ENCODE peak calls at places on chromosomes 6 and 20, in four cellular contexts. P is HCT116, N is K562, B is HepG2. X is an unnamed sample.

GRCh38 chr20:7031222-7031621 is 263.7 kb downstream of the BMP2 start:
- DNase-seq in P (no peak), N (no peak), B (peak; percentile 5), X (no peak)

GRCh38 chr6:74931567-74931966 is 274.3 kb downstream of the COL12A1 start:
- DNase-seq in N (no peak), B (no peak), P (no peak), X (no peak)

GRCh38 chr20:18678599-18678998 is 90.7 kb downstream of the DTD1 start:
- DNase-seq in P (no peak), N (no peak), B (no peak), X (no peak)

GRCh38 chr6:28634758-28635546 is 109.3 kb downstream of the GPX5 start:
- DNase-seq in N (no peak), P (no peak), B (peak; percentile 50), X (no peak)

GRCh38 chr20:35878113-35878620 is 76.1 kb downstream of the SCAND1 start:
- DNase-seq in N (no peak), B (no peak), P (no peak), X (no peak)

GRCh38 chr20:32664352-32665159 is 9.2 kb downstream of the C20orf203 start:
- DNase-seq in P (no peak), B (peak; percentile 54), N (peak; percentile 50), X (no peak)

GRCh38 chr6:65637289-65638046 is 69.6 kb downstream of the EYS start:
- DNase-seq in N (no peak), P (no peak), B (no peak), X (no peak)

GRCh38 chr6:143698759-143699750 is 21.3 kb downstream of the PHACTR2 start:
- DNase-seq in N (peak; percentile 21), P (no peak), B (peak; percentile 29), X (no peak)

GRCh38 chr6:40169878-40170277 is 235.6 kb upstream of the MOCS1 start:
- DNase-seq in N (no peak), P (no peak), B (no peak), X (no peak)

GRCh38 chr6:73579851-73580246 is 59.0 kb upstream of the EEF1A1 start:
- DNase-seq in N (peak; percentile 42), P (peak; percentile 62), B (peak; percentile 81), X (peak; percentile 60)

GRCh38 chr6:56953597-56954388 is 1.1 kb upstream of the BEND6 start:
- DNase-seq in P (no peak), B (no peak), N (no peak), X (no peak)

GRCh38 chr6:34246563-34247391 is 2.0 kb downstream of the SMIM29 start:
- DNase-seq in B (peak; percentile 49), P (no peak), N (peak; percentile 59), X (no peak)

GRCh38 chr6:87154641-87155271 is 609 bp upstream of the ZNF292 start:
- DNase-seq in P (no peak), B (no peak), N (peak; percentile 28), X (no peak)

GRCh38 chr20:43515628-43516027 is 8.1 kb downstream of the L3MBTL1 start:
- DNase-seq in P (no peak), B (no peak), N (peak; percentile 43), X (no peak)

GRCh38 chr20:57813870-57814269 is 104.1 kb upstream of the PMEPA1 start:
- DNase-seq in P (no peak), N (no peak), B (no peak), X (no peak)

GRCh38 chr6:84220809-84221409 is 6.5 kb downstream of the CEP162 start:
- DNase-seq in B (no peak), P (peak; percentile 10), N (peak; percentile 11), X (no peak)

GRCh38 chr20:2845607-2846006 is 5.1 kb downstream of the VPS16 start:
- DNase-seq in N (no peak), P (no peak), B (no peak), X (no peak)

GRCh38 chr20:35318502-35319157 is 26.4 kb upstream of the FAM83C start:
- DNase-seq in B (peak; percentile 71), P (peak; percentile 89), N (no peak), X (peak; percentile 99)

GRCh38 chr20:51700809-51701285 is 67.3 kb downstream of the ATP9A start:
- DNase-seq in B (peak; percentile 75), N (peak; percentile 40), P (peak; percentile 35), X (no peak)

GRCh38 chr6:6856538-6857523 is 250.9 kb upstream of the RREB1 start:
- DNase-seq in N (no peak), P (no peak), B (no peak), X (no peak)

GRCh38 chr6:90294614-90294988 is 2.0 kb downstream of the BACH2 start:
- DNase-seq in B (no peak), N (no peak), P (no peak), X (no peak)

GRCh38 chr20:52747736-52748135 is 224.4 kb upstream of the TSHZ2 start:
- DNase-seq in P (no peak), N (no peak), B (peak; percentile 37), X (no peak)

GRCh38 chr20:49505518-49505917 is 23.1 kb upstream of the KCNB1 start:
- DNase-seq in N (no peak), B (no peak), P (no peak), X (no peak)

GRCh38 chr6:33017694-33018353 is 8.4 kb upstream of the HLA-DOA start:
- DNase-seq in N (no peak), B (no peak), P (no peak), X (no peak)

GRCh38 chr6:122839477-122839876 is 50.4 kb downstream of the SMPDL3A start:
- DNase-seq in P (peak; percentile 63), N (peak; percentile 70), B (peak; percentile 64), X (peak; percentile 55)

GRCh38 chr6:99619409-99619762 is 12.8 kb downstream of the PRDM13 start:
- DNase-seq in B (no peak), N (no peak), P (no peak), X (no peak)

DNA sequence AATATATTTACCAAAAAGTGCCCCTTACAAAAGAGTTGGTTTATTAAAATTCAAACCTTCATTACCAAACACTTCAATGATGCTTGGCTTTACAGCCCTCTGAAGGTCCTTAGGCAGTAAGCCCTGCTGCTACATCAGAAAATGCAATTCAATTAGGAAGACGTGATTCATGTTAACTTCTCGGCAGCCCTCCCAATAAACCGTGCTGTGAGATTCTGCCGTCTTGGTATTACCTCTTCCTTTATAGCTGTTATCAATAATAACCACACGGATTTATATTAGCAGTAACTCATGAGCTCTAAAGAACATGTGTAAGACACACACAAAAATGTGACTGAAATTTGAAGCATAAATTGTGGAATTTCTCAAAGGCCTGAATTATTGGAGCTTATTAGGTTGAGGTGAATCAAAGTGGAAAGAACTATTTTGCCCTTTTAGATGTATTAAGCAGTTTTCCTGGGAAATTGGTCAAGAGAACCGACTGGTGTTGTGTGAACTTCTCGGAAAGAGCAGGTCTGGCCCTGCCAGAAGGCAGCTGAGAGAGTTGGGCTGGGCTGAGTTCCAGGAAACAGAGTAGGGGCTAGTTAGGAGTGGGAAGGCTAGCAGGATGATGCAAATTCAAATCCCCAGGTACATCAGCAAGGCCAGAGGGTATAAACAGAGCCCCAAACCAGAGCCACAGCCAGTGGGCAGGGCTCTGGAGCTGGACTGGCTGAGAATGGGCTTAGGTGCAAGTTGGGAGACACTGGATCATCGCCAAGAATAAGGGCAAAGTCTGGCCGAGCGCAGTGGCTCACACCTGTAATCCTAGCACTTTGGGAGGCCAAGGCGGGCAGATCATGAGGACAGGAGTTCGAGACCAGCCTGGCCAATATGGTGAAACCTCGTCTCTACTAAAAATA is 33.1 kb downstream of the FGD2 start:
- DNase-seq in P (no peak), B (no peak), N (peak; percentile 68), X (no peak)
- H3K27ac ChIP-seq in P (no peak overlapping the region), B (no peak overlapping the region), N (peak overlapping the region; percentile 71), X (no peak overlapping the region)

GRCh38 chr6:45073771-45074170 is 254.4 kb upstream of the RUNX2 start:
- DNase-seq in P (no peak), N (no peak), B (no peak), X (no peak)
- TF ChIP-seq SIN3A in P (no peak), N (no peak), B (no peak), X (no peak)

GRCh38 chr6:125314019-125314581 is 12.3 kb upstream of the HDDC2 start:
- DNase-seq in N (peak; percentile 51), P (peak; percentile 42), B (peak; percentile 53), X (peak; percentile 36)
- TF ChIP-seq TCF7L2 in N (no peak), P (no peak), B (no peak), X (no peak)

DNA sequence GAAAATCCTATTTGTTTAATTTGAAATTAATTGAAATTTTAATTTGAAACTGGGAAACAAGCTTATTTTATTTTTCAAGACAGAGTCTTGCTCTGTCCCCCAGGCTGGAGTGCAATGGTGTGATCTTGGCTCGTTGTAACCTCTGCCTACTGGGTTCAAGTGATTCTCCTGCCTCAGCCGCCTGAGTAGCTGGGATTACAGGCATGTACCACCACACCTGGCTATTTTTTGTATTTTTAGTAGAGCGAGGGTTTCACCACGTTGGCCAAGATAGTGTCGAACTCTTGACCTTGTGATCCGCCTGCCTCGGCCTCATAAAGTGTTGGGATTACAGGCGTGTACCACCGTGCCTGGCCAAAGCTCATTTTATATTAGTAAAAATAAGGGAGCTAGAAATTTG is 4.2 kb downstream of the SRSF3 start:
- DNase-seq in P (no peak), B (no peak), N (no peak), X (no peak)
- H3K27ac ChIP-seq in P (no peak overlapping the region), B (peak overlapping the region; percentile 3), N (no peak overlapping the region), X (no peak overlapping the region)

GRCh38 chr20:40156600-40157307 is 532.3 kb downstream of the MAFB start:
- DNase-seq in B (no peak), N (no peak), P (no peak), X (no peak)

GRCh38 chr20:40148886-40149285 is 540.1 kb downstream of the MAFB start:
- DNase-seq in N (no peak), B (no peak), P (no peak), X (no peak)

GRCh38 chr20:40160151-40160550 is 528.9 kb downstream of the MAFB start:
- DNase-seq in N (peak; percentile 22), P (peak; percentile 1), B (peak; percentile 60), X (peak; percentile 22)

DNA sequence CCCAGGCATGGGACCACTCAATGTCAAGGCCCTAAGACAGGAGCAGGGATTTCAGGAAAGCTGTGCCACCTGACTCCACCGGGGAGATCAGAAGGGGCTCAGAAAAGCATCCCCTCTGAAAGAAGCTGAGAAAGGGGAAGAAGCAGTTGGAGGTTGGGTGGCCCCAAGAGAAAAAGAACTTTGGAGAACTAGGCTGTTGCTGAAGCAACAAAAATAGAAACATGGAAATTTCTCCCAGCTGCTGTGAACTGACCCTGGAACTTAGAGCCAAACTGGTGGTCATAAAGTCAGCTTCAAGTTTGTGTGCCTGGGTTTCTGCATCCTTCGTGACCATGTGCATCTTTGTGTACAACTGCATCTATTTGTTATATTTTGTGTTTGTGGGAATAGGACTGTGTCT is 534.5 kb downstream of the MAFB start:
- DNase-seq in B (no peak), N (no peak), P (no peak), X (no peak)
- TF ChIP-seq SIN3A in B (no peak), N (no peak), P (no peak), X (no peak)

DNA sequence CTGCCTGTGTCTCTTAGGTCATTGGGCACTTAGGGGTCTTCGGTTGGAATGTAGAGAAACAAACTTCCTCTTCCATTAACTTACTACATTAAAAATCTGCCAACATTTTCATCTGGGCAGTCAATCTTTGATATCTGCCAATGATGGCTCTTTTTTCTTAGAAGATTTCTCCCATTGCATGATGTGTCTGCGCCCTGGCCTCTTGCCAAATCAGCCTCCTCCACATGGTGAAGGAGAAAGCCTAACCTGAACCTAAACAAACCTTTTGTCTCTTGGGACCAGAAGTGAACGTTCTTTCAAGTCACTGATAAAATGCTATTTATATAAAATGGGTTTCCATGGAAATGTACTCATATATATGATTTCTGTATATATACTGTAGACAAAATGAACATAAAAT is 998.9 kb upstream of the GJE1 start:
- DNase-seq in P (no peak), B (no peak), N (no peak), X (no peak)
- TF ChIP-seq TCF7L2 in P (no peak), B (no peak), N (no peak), X (no peak)